ENCODE peak calls at places on chromosomes 11 and 22, in ten cellular contexts. H is activated CD4-positive, CD25-positive, alpha-beta regulatory T cell treated with anti-CD3 and anti-CD28 coated beads, Interleukin-2, amount 50 U/mL, for 16 hours; T is HCT116; S is breast epithelium; I is choroid plexus epithelial cell; M is cardiac fibroblast; W is stimulated activated CD4-positive, alpha-beta T cell treated with anti-CD3 and anti-CD28 coated beads, Interleukin-2, amount 100 ng/mL, for 24 hours; A is IMR-90; Q is epithelial cell of prostate; P is occipital lobe. O is an unnamed sample.

GRCh38 chr11:69803604-69804218 is 15.5 kb downstream of the FGF3 start:
- DNase-seq in Q (no peak), H (no peak), W (no peak), A (no peak), P (no peak), I (no peak), T (no peak), M (no peak), S (no peak), O (no peak)

GRCh38 chr11:4983851-4984250 is 10.8 kb upstream of the OR51L1 start:
- DNase-seq in H (no peak), I (no peak), M (no peak), W (no peak), T (no peak), P (no peak), A (no peak), S (no peak), Q (no peak), O (no peak)

GRCh38 chr11:129894281-129895125 is 875 bp downstream of the NFRKB start:
- DNase-seq in S (no peak), T (no peak), M (peak; percentile 8), A (peak; percentile 3), I (peak; percentile 13), W (peak; percentile 20), Q (no peak), H (no peak), P (no peak), O (no peak)

GRCh38 chr22:29641781-29642355 is 38.4 kb downstream of the NF2 start:
- DNase-seq in A (no peak), W (no peak), I (no peak), Q (no peak), P (no peak), S (no peak), T (no peak), M (no peak), H (no peak), O (no peak)

GRCh38 chr11:75969626-75970308 is 154.8 kb downstream of the UVRAG start:
- DNase-seq in T (no peak), Q (no peak), W (no peak), P (no peak), H (no peak), S (no peak), I (peak; percentile 40), A (peak; percentile 84), M (peak; percentile 95), O (no peak)

GRCh38 chr22:45218974-45219373 is 21.7 kb downstream of the KIAA0930 start:
- DNase-seq in S (no peak), P (no peak), H (no peak), Q (no peak), M (no peak), T (no peak), I (no peak), W (peak; percentile 55), A (peak; percentile 37), O (no peak)

GRCh38 chr11:72758304-72758689 is 6.1 kb upstream of the ARAP1 start:
- DNase-seq in Q (no peak), H (no peak), P (no peak), I (peak; percentile 94), A (peak; percentile 84), M (peak; percentile 83), T (no peak), W (no peak), S (no peak), O (no peak)

GRCh38 chr11:63813563-63814382 is 517 bp downstream of the SPINDOC start:
- DNase-seq in A (peak; percentile 50), P (no peak), I (peak; percentile 40), M (peak; percentile 40), W (peak; percentile 45), S (no peak), H (no peak), Q (no peak), T (no peak), O (no peak)

GRCh38 chr11:1219836-1220810 is 2.7 kb upstream of the MUC5B start:
- DNase-seq in A (no peak), P (no peak), Q (no peak), S (no peak), W (no peak), H (no peak), I (peak; percentile 5), M (no peak), T (no peak), O (no peak)

GRCh38 chr11:75477614-75477935 is 44.6 kb upstream of the KLHL35 start:
- DNase-seq in W (no peak), P (no peak), A (no peak), M (no peak), S (no peak), T (no peak), Q (no peak), I (no peak), H (no peak), O (no peak)

GRCh38 chr11:36212507-36212906 is 76.7 kb downstream of the COMMD9 start:
- DNase-seq in T (no peak), M (no peak), A (no peak), Q (no peak), W (no peak), P (no peak), I (no peak), S (no peak), H (no peak), O (no peak)

GRCh38 chr11:14544611-14545010 is 24.4 kb upstream of the PSMA1 start:
- DNase-seq in I (peak; percentile 65), M (peak; percentile 92), P (no peak), A (peak; percentile 33), T (no peak), H (no peak), Q (no peak), W (no peak), S (no peak), O (no peak)

GRCh38 chr11:122822241-122822640 is 16.1 kb upstream of the CRTAM start:
- DNase-seq in M (no peak), I (no peak), W (no peak), H (no peak), Q (no peak), T (no peak), P (no peak), S (no peak), A (no peak), O (no peak)

GRCh38 chr11:73271936-73272679 is at the start of gene P2RY6:
- DNase-seq in I (peak; percentile 37), H (no peak), T (no peak), A (peak; percentile 60), Q (peak; percentile 73), P (no peak), M (peak; percentile 55), W (no peak), S (no peak), O (no peak)

GRCh38 chr22:40396882-40397281 is 26.5 kb downstream of the SGSM3 start:
- DNase-seq in S (peak; percentile 89), Q (peak; percentile 69), H (no peak), M (peak; percentile 82), I (peak; percentile 71), P (no peak), T (no peak), A (peak; percentile 88), W (no peak), O (no peak)

GRCh38 chr22:26884921-26885320 is 227.5 kb downstream of the MIAT start:
- DNase-seq in M (no peak), P (no peak), I (no peak), A (no peak), T (no peak), W (no peak), Q (no peak), H (no peak), S (peak; percentile 66), O (peak; percentile 80)

GRCh38 chr11:67418476-67419281 is 3.2 kb downstream of the CARNS1 start:
- DNase-seq in A (no peak), T (no peak), W (no peak), M (no peak), S (peak; percentile 56), I (no peak), H (no peak), Q (no peak), P (no peak), O (no peak)

GRCh38 chr11:32374261-32374711 is 61.1 kb downstream of the WT1 start:
- DNase-seq in M (peak; percentile 43), T (peak; percentile 19), S (no peak), Q (no peak), A (peak; percentile 15), H (no peak), W (peak; percentile 20), P (no peak), I (peak; percentile 46), O (no peak)

GRCh38 chr11:119375629-119376196 is 5.8 kb downstream of the USP2 start:
- DNase-seq in I (peak; percentile 55), Q (no peak), H (no peak), S (peak; percentile 86), M (peak; percentile 75), P (peak; percentile 72), T (no peak), A (peak; percentile 86), W (no peak), O (peak; percentile 94)

GRCh38 chr22:39527481-39527961 is 5.0 kb downstream of the RPS19BP1 start:
- DNase-seq in S (no peak), W (no peak), T (no peak), A (peak; percentile 27), I (peak; percentile 41), P (no peak), H (no peak), Q (no peak), M (no peak), O (no peak)

GRCh38 chr22:32761251-32761903 is 40.1 kb upstream of the TIMP3 start:
- DNase-seq in S (no peak), I (peak; percentile 58), A (peak; percentile 79), H (no peak), Q (no peak), P (no peak), T (no peak), M (no peak), W (no peak), O (no peak)